ENCODE peak calls at places on chromosomes 6 and 20, in ten cellular contexts. T is astrocyte, P is pancreas, S is esophagus squamous epithelium, O is HCT116, E is DND-41, G is uterus, Y is ascending aorta, D is tibial artery, A is fibroblast of lung. M is an unnamed sample. For H3K9me3, the result is how much of the 10 kb centered on the place peaks cover.

GRCh38 chr6:5513393-5513792 is 252.1 kb downstream of the FARS2 start:
- DNase-seq in T (no peak), P (no peak), S (no peak), O (no peak), E (no peak), G (no peak), Y (no peak), D (no peak), A (no peak), M (no peak)

GRCh38 chr6:41647061-41647511 is 8.8 kb downstream of the MDFI start:
- DNase-seq in T (no peak), P (no peak), S (no peak), O (no peak), E (no peak), G (no peak), Y (no peak), D (no peak), A (peak), M (no peak)

GRCh38 chr6:160301341-160301740 is 42.7 kb upstream of the SLC22A2 start:
- DNase-seq in T (no peak), P (no peak), S (no peak), O (no peak), E (no peak), G (no peak), Y (no peak), D (no peak), A (no peak), M (no peak)

GRCh38 chr20:51893723-51894122 is 91.4 kb upstream of the SALL4 start:
- DNase-seq in T (no peak), P (no peak), S (no peak), O (no peak), E (no peak), G (no peak), Y (no peak), D (no peak), A (no peak), M (no peak)

GRCh38 chr6:6942826-6943225 is 164.9 kb upstream of the RREB1 start:
- DNase-seq in T (peak), P (no peak), S (no peak), O (no peak), E (no peak), G (no peak), Y (no peak), D (peak), A (peak), M (no peak)

GRCh38 chr6:142323377-142323776 is 21.6 kb downstream of the ADGRG6 start:
- DNase-seq in T (peak), P (no peak), S (no peak), O (no peak), E (no peak), G (no peak), Y (no peak), D (no peak), A (peak), M (no peak)

GRCh38 chr6:87755697-87756671 is 54.0 kb upstream of the AKIRIN2 start:
- DNase-seq in T (peak), P (no peak), S (no peak), O (no peak), E (no peak), G (no peak), Y (no peak), D (no peak), A (peak), M (no peak)

GRCh38 chr6:52116605-52116948 is 29.2 kb upstream of the PKHD1 start:
- DNase-seq in T (no peak), P (no peak), S (no peak), O (no peak), E (no peak), G (no peak), Y (no peak), D (no peak), A (no peak), M (no peak)

GRCh38 chr6:15089569-15090144 is 156.2 kb upstream of the JARID2 start:
- DNase-seq in T (no peak), P (peak), S (no peak), O (no peak), E (no peak), G (peak), Y (no peak), D (no peak), A (no peak), M (no peak)

GRCh38 chr20:15619341-15619740 is 953.9 kb downstream of the KIF16B start:
- DNase-seq in T (no peak), P (no peak), S (no peak), O (no peak), E (no peak), G (no peak), Y (no peak), D (no peak), A (no peak), M (no peak)

GRCh38 chr20:15618912-15619311 is 954.3 kb downstream of the KIF16B start:
- DNase-seq in T (no peak), P (no peak), S (no peak), O (no peak), E (no peak), G (no peak), Y (no peak), D (no peak), A (peak), M (no peak)

GRCh38 chr20:15616626-15617025 is 956.6 kb downstream of the KIF16B start:
- DNase-seq in T (no peak), P (no peak), S (no peak), O (no peak), E (no peak), G (no peak), Y (no peak), D (no peak), A (no peak), M (no peak)

GRCh38 chr20:15619816-15620215 is 953.4 kb downstream of the KIF16B start:
- DNase-seq in T (no peak), P (no peak), S (no peak), O (no peak), E (no peak), G (no peak), Y (no peak), D (no peak), A (no peak), M (no peak)
- H3K9me3 ChIP-seq in T (under half), P (under half), S (under half), O (under half), E (under half), G (under half), Y (under half), D (under half), A (under half), M (under half)

GRCh38 chr6:36893976-36894932 is 8.5 kb downstream of the C6orf89 start:
- DNase-seq in T (no peak), P (no peak), S (no peak), O (no peak), E (no peak), G (no peak), Y (no peak), D (no peak), A (no peak), M (no peak)

GRCh38 chr6:36897629-36898028 is 11.9 kb downstream of the C6orf89 start:
- DNase-seq in T (no peak), P (no peak), S (no peak), O (no peak), E (peak), G (no peak), Y (no peak), D (no peak), A (no peak), M (no peak)
- TF ChIP-seq CTCF in T (peak), P (no peak), S (no peak), O (peak), E (peak), G (no peak), Y (no peak), D (no peak), A (no peak), M (peak)

GRCh38 chr6:148671085-148671484 is 75.7 kb upstream of the UST start:
- DNase-seq in T (no peak), P (no peak), S (no peak), O (no peak), E (no peak), G (no peak), Y (no peak), D (no peak), A (no peak), M (no peak)
- H3K9me3 ChIP-seq in T (under half), P (under half), S (under half), O (under half), E (under half), G (under half), Y (half or more), D (under half), A (under half), M (half or more)

DNA sequence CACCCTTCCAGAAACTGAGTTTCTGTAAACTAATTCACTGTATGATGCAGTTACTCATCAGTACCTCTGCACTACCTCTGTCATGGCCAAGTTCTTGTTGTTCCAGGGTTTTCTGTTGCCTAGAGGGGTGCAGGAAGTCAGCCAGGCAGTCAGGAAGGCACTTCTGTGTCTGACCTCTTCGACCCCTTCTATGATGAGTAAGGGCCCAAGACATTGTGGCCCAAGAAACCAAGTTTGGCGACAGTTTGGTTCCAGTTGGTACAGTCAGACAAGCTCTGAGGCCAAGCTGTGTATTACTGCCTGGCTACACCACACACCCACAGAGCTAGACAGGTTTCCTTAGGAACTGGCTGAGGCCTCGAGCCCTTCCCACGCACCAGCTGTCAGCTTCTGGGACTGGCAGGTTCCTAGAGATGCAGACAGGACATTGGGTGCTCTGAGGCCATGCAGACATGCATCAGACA is 41.2 kb downstream of the TRAF3IP2 start:
- DNase-seq in T (peak), P (no peak), S (no peak), O (no peak), E (peak), G (peak), Y (peak), D (peak), A (peak), M (no peak)
- TF ChIP-seq CTCF in T (no peak), P (no peak), S (no peak), O (no peak), E (no peak), G (no peak), Y (no peak), D (peak), A (no peak), M (no peak)

DNA sequence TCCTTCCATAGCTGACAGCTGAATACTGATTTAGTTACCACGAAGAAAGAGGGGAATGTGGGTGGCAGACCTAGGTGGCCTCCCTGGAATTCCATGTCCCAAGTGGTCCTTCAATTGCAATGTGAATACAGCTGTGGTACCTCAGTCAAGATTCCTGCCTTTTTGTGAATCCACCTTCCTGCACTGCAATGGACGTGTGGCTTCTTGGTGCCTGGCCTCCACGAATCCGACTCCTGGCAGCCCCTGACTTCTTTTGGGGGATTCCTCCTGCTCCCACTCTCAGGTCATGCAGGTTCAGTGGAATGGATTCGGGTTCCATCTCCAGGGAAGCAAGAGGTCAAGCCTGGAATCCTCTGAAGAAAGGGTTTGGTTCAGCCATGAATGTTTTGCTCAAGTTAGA is 117.8 kb downstream of the DACT2 start:
- DNase-seq in T (no peak), P (no peak), S (no peak), O (no peak), E (no peak), G (no peak), Y (no peak), D (no peak), A (no peak), M (no peak)
- H3K9me3 ChIP-seq in T (under half), P (under half), S (under half), O (under half), E (under half), G (under half), Y (under half), D (under half), A (under half), M (under half)

DNA sequence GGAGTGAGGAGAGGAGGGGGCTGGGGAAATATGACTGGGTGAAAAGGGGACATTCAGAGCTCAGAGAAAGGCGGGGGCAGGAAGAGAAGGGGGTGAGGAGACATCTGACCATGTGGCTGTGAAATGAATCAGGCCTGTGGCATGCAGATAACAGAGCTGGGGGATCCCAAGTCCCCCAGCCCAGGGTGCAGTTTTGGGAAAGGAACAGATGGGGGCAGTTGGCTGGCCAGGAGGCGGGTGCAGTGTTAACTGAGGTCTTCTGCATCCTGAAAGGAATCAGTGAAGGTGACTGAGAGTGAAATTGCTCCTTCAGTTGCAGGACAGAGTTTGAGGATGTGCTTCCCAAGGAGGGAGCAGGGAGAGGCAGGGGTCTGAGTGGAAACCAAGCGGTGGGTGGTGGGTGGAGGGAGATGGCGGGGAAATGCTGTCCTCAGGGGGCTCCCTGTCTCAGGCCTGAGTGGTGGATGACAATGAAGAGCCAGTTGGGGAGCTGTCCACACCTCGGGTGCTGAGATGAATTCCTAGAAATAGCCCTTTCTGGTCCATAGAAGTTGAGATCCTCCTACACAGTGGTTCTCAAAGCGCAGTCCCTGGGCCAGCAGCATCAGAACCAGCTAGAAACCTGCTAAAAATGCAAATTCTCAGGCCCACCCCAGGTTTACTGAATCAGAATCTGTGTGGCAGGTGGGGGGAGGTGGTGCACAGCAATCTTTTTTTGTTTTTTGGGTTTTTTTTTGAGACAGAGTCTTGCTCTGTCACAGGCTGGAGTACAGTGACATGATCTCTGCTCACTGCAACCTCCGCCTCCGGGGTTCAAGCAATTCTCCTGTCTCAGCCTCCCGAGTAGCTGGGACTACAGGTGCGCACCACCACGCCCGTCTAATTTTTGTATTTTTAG is 26.0 kb upstream of the CCDC167 start:
- DNase-seq in T (no peak), P (no peak), S (no peak), O (no peak), E (peak), G (no peak), Y (no peak), D (no peak), A (peak), M (no peak)
- TF ChIP-seq CTCF in T (no peak), P (no peak), S (no peak), O (no peak), E (no peak), G (no peak), Y (no peak), D (no peak), A (no peak), M (no peak)

DNA sequence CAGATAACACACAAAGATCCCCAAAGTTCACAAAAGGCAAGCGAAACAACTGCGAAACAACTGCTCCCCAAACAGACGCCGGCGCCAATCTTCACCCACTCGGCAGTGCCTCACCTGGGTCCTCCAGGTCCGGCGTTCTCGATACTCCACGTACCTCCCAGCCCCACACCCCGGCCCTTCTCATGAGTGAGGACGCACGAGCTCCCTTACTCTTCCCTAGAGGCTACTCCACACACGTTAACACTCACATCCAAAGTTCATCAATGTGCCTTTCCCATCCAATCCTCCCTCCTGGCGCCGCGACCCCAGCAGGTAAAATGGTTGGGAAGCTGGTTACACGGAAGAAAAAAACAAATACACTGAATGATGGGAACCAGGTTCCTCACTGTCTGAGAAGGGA is 77.0 kb downstream of the TAF4 start:
- DNase-seq in T (no peak), P (no peak), S (no peak), O (no peak), E (no peak), G (no peak), Y (no peak), D (no peak), A (no peak), M (no peak)
- H3K9me3 ChIP-seq in T (under half), P (under half), S (under half), O (under half), E (under half), G (under half), Y (under half), D (under half), A (under half), M (under half)

DNA sequence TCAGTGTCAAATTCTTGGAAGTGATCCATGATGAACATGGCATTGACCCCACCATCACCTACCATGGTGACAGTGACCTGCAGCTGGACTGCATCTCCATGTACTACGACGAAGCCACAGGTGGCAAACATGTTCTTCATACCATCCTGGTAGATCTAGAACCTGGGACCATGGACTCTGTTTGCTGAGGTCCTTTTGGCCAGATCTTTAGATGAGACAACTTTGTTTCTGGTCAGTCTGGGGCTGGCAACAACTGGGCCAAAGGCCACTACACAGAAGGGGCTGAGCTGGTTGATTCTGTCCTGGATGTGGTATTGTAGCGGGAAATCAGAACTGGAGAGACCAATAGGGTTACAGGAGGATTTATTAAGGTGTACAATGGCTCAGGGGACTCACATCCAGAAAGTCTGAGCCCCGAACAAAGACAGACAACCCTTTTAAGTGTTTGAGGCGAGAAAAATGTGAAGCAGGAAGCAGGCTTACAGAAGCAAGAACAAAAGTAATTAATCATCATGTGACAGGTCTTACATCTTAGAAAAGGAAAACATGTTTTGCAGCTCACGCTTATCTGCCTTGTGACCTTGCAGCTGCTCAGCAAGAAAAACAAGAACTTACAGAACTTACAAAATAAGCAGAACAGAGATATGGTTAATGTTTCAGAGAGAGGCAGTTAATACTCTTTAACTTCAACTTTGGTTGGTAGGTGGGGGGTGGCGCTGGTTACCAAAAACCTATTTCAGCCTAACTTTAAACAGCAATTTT is 58.8 kb upstream of the MOCS1 start:
- DNase-seq in T (no peak), P (peak), S (no peak), O (no peak), E (no peak), G (no peak), Y (no peak), D (no peak), A (peak), M (no peak)
- TF ChIP-seq CTCF in T (no peak), P (no peak), S (no peak), O (no peak), E (no peak), G (no peak), Y (no peak), D (no peak), A (no peak), M (no peak)